ENCODE peak calls at places on chromosome 16, in nine cellular contexts. F is brain microvascular endothelial cell, E is PC-3, Z is ovary, J is OCI-LY7, R is lung, N is HCT116, T is AG09309, B is AG04450. M is an unnamed sample.

GRCh38 chr16:27928542-27928941 is 135.0 kb downstream of the GSG1L start:
- DNase-seq in F (no peak), E (no peak), Z (no peak), J (no peak), R (no peak), N (no peak), T (no peak), B (no peak), M (no peak)

GRCh38 chr16:71851726-71852125 is 6.0 kb downstream of the ATXN1L start:
- DNase-seq in F (no peak), E (no peak), Z (no peak), J (no peak), R (no peak), N (no peak), T (no peak), B (no peak), M (no peak)

GRCh38 chr16:79885320-79885719 is 284.8 kb upstream of the MAF start:
- DNase-seq in F (no peak), E (no peak), Z (no peak), J (no peak), R (no peak), N (no peak), T (no peak), B (no peak), M (no peak)

GRCh38 chr16:81004646-81005353 is 1.9 kb downstream of the CMC2 start:
- DNase-seq in F (peak), E (peak), Z (no peak), J (peak), R (no peak), N (peak), T (peak), B (peak), M (no peak)

GRCh38 chr16:11245988-11246387 is 10.0 kb downstream of the SOCS1 start:
- DNase-seq in F (no peak), E (no peak), Z (no peak), J (no peak), R (no peak), N (no peak), T (no peak), B (no peak), M (no peak)

GRCh38 chr16:22977294-22977697 is 163.3 kb downstream of the HS3ST2 start:
- DNase-seq in F (no peak), E (peak), Z (no peak), J (peak), R (no peak), N (peak), T (no peak), B (no peak), M (no peak)

GRCh38 chr16:17129971-17130370 is 340.8 kb downstream of the XYLT1 start:
- DNase-seq in F (no peak), E (no peak), Z (no peak), J (no peak), R (no peak), N (no peak), T (no peak), B (no peak), M (no peak)

GRCh38 chr16:9072806-9073341 is 18.6 kb upstream of the HAPSTR1 start:
- DNase-seq in F (peak), E (peak), Z (no peak), J (peak), R (no peak), N (no peak), T (peak), B (peak), M (no peak)

GRCh38 chr16:72878301-72879269 is 169.3 kb downstream of the ZFHX3 start:
- DNase-seq in F (peak), E (no peak), Z (no peak), J (no peak), R (no peak), N (no peak), T (no peak), B (no peak), M (peak)
- H3K4me3 ChIP-seq in F (no peak), E (no peak), Z (no peak), J (no peak), R (no peak), N (no peak), T (no peak), B (no peak), M (no peak)

DNA sequence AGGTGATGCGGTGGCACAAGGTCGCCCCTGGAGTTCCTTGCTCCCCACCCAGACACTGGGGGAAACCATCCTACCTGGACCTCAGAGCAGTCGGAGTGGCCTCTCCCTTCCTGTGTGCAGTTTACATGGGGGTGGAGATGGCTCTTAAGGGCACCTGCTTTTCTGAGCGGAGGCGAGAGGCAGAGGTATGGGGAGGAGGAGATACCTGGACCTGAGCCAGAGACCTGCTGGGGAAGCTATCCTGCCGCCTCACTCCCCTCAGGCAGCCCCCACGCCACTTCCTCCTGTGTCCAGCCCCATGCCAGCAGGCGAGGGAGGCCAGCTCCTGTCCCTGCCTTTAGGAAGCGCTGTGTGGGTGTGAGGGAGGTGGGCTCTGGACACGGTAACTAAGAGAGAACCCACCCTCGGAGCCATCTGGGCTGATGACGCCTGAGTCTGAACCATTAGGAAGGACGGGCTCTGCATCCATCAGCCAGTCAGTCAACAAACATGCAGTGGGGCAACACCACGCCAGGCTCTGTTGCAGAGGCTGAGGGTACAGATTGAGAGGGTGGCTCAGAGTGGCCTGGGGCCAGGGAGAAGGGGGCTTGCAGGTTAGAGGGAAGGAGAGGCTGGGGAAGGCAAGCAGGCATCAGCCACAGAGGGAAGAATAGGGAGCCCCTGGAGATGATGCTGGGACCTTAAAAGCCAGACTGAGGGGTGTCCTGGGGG is 1.2 kb downstream of the CORO1A start:
- DNase-seq in F (no peak), E (no peak), Z (peak), J (peak), R (peak), N (no peak), T (no peak), B (no peak), M (no peak)
- H3K4me3 ChIP-seq in F (peak), E (peak), Z (no peak), J (peak), R (peak), N (no peak), T (no peak), B (peak), M (no peak)

GRCh38 chr16:53056528-53056881 is 1.7 kb downstream of the CHD9 start:
- DNase-seq in F (peak), E (peak), Z (no peak), J (peak), R (no peak), N (no peak), T (no peak), B (no peak), M (no peak)

GRCh38 chr16:53053967-53054669 is 673 bp upstream of the CHD9 start:
- DNase-seq in F (peak), E (peak), Z (peak), J (peak), R (peak), N (no peak), T (no peak), B (no peak), M (peak)

GRCh38 chr16:53054670-53055485 is at the start of gene CHD9:
- DNase-seq in F (peak), E (peak), Z (peak), J (peak), R (peak), N (peak), T (peak), B (peak), M (peak)

GRCh38 chr16:53055603-53056527 is 1.1 kb downstream of the CHD9 start:
- DNase-seq in F (peak), E (peak), Z (peak), J (peak), R (peak), N (no peak), T (peak), B (peak), M (peak)

GRCh38 chr16:53052519-53053501 is at the start of gene CHD9NB:
- DNase-seq in F (peak), E (peak), Z (no peak), J (no peak), R (peak), N (peak), T (peak), B (peak), M (peak)
- H3K4me3 ChIP-seq in F (peak), E (peak), Z (no peak), J (no peak), R (no peak), N (peak), T (peak), B (peak), M (no peak)

DNA sequence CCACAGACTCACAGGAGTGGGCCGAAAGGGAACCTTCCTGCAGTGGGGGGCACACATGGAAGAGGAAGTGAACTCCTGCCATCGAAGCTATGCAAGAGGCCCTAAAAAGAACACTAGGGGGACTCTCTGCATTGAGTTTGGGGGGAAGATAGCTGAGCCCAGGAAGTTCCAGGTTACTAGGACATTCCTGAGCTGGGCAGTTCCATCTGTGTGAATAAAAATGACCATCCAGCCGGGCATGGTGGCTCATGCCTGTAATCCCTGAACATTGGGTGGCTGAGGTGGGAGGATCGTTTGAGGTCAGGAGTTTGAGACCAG is 211.8 kb downstream of the ZNF423 start:
- DNase-seq in F (no peak), E (no peak), Z (no peak), J (no peak), R (no peak), N (no peak), T (no peak), B (no peak), M (no peak)
- H3K4me3 ChIP-seq in F (peak), E (no peak), Z (no peak), J (no peak), R (no peak), N (no peak), T (peak), B (no peak), M (no peak)

DNA sequence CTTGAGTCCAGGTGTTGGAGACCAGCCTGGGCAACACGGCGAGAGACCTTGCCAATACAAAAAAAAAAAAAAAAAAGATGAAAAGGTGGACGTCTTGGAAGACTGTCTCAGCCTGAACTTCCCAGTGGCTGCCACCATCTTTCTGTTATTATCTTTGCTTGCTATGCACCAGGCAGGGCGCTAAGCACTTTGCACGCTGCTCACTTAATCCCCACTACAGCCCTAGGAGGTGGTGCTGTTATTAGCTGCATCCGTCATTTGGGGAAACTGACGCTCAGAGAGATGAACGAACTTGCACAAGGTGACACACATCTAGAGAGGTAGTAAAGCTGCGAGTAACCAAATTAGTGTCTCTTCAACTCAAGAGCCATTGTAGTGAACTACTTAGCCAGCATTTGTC is 708 bp upstream of the CPPED1 start:
- DNase-seq in F (no peak), E (no peak), Z (no peak), J (no peak), R (no peak), N (no peak), T (no peak), B (no peak), M (no peak)
- H3K4me3 ChIP-seq in F (no peak), E (peak), Z (peak), J (peak), R (no peak), N (peak), T (peak), B (peak), M (peak)

GRCh38 chr16:56986361-56986760 is 3.0 kb upstream of the NLRC5 start:
- DNase-seq in F (no peak), E (no peak), Z (no peak), J (peak), R (no peak), N (no peak), T (no peak), B (no peak), M (no peak)

GRCh38 chr16:56987692-56988091 is 1.7 kb upstream of the NLRC5 start:
- DNase-seq in F (no peak), E (no peak), Z (no peak), J (no peak), R (no peak), N (no peak), T (no peak), B (no peak), M (no peak)

GRCh38 chr16:56989988-56990387 is 631 bp downstream of the NLRC5 start:
- DNase-seq in F (no peak), E (no peak), Z (no peak), J (no peak), R (no peak), N (no peak), T (no peak), B (no peak), M (no peak)

GRCh38 chr16:56988948-56989945 is at the start of gene NLRC5:
- DNase-seq in F (peak), E (peak), Z (peak), J (peak), R (peak), N (peak), T (no peak), B (peak), M (peak)

DNA sequence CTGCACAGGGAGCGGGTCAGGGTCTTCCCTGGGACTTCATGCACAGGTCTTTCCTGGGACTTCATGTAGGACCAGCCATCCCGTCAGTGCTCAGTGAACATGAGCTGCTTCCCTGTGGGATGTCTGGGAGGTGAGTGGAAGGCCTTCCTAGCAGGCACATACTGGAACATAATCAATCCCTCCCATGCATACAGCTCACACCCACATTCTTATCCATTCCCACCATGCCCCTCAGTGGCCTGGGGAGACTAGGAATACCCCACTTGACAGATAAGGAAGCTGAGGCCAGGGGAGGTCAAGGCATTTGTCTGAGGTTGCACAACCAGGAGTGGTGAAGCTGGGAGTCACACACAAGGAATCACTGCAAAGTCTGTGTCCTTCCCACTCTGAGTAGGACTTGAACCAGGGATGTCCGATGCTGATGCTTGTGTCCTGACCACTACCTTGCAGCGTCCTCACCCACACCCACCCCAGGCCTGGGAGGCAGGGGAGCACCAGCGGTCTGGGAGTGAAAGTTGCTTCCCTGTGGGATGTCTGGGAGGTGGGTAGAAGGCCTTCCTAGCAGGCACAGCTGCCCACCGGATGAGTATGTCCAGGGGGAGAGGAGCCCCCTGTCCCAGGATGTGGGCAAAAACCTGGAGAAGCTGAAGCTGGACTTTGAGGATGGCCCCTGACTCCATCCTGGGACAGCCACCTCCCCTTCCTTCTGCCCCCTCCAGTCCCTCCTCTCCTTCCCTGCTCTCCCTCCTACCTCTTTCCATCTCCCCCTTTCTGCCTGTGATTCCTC is 1.0 kb upstream of the NLRC5 start:
- DNase-seq in F (no peak), E (no peak), Z (no peak), J (no peak), R (no peak), N (no peak), T (no peak), B (no peak), M (no peak)
- H3K4me3 ChIP-seq in F (peak), E (no peak), Z (peak), J (peak), R (peak), N (peak), T (peak), B (peak), M (no peak)

GRCh38 chr16:70660672-70661350 is 14.5 kb downstream of the IL34 start:
- DNase-seq in F (no peak), E (no peak), Z (peak), J (no peak), R (no peak), N (no peak), T (no peak), B (no peak), M (no peak)

GRCh38 chr16:70661534-70661917 is 15.2 kb downstream of the IL34 start:
- DNase-seq in F (no peak), E (no peak), Z (peak), J (no peak), R (no peak), N (no peak), T (no peak), B (no peak), M (no peak)

GRCh38 chr16:70658921-70659320 is 12.6 kb downstream of the IL34 start:
- DNase-seq in F (no peak), E (no peak), Z (no peak), J (no peak), R (no peak), N (no peak), T (no peak), B (no peak), M (no peak)

GRCh38 chr16:70659546-70659945 is 13.2 kb downstream of the IL34 start:
- DNase-seq in F (no peak), E (no peak), Z (peak), J (no peak), R (no peak), N (no peak), T (no peak), B (no peak), M (no peak)

GRCh38 chr16:70659953-70660671 is 13.8 kb downstream of the IL34 start:
- DNase-seq in F (no peak), E (no peak), Z (no peak), J (no peak), R (no peak), N (no peak), T (no peak), B (no peak), M (no peak)
- H3K4me3 ChIP-seq in F (no peak), E (no peak), Z (no peak), J (no peak), R (no peak), N (no peak), T (no peak), B (no peak), M (no peak)

M was measured in Caco-2.